ENCODE peak calls at places on chromosomes 4 and X, in five cellular contexts. Q, O, A, Y and V are unnamed samples.

GRCh38 chr4:15888515-15888914 is 50.0 kb downstream of the FGFBP1 start:
- DNase-seq in Q (no peak), O (no peak), A (no peak), Y (no peak), V (no peak)

GRCh38 chr4:104879367-104879766 is 267.3 kb upstream of the TET2 start:
- DNase-seq in Q (no peak), O (no peak), A (peak), Y (no peak), V (no peak)

GRCh38 chr4:8270418-8270771 is 841 bp downstream of the HTRA3 start:
- DNase-seq in Q (no peak), O (no peak), A (no peak), Y (no peak), V (no peak)

GRCh38 chrX:72306851-72307645 is 1.3 kb upstream of the CITED1 start:
- DNase-seq in Q (peak), O (peak), A (peak), Y (no peak), V (peak)

GRCh38 chr4:114349543-114350175 is 248.9 kb upstream of the UGT8 start:
- DNase-seq in Q (no peak), O (peak), A (peak), Y (no peak), V (no peak)

GRCh38 chr4:16609170-16609758 is 289.2 kb downstream of the LDB2 start:
- DNase-seq in Q (no peak), O (no peak), A (no peak), Y (no peak), V (no peak)

GRCh38 chrX:106341823-106342222 is 173.7 kb downstream of the PWWP3B start:
- DNase-seq in Q (no peak), O (peak), A (no peak), Y (no peak), V (no peak)

GRCh38 chr4:170109586-170110289 is 20.0 kb upstream of the AADAT start:
- DNase-seq in Q (no peak), O (no peak), A (peak), Y (no peak), V (no peak)

GRCh38 chrX:10569946-10570345 is 50.4 kb downstream of the MID1 start:
- DNase-seq in Q (no peak), O (no peak), A (no peak), Y (no peak), V (no peak)

GRCh38 chr4:163748474-163748873 is 254.0 kb downstream of the TMA16 start:
- DNase-seq in Q (no peak), O (peak), A (no peak), Y (no peak), V (no peak)

GRCh38 chrX:110341189-110342035 is 17.2 kb upstream of the RTL9 start:
- DNase-seq in Q (no peak), O (peak), A (peak), Y (no peak), V (no peak)

GRCh38 chr4:577499-578450 is 1.7 kb upstream of the TMEM271 start:
- DNase-seq in Q (no peak), O (no peak), A (no peak), Y (no peak), V (no peak)

GRCh38 chr4:125750827-125751466 is 436.2 kb downstream of the FAT4 start:
- DNase-seq in Q (peak), O (peak), A (peak), Y (no peak), V (no peak)

GRCh38 chr4:132540268-132540667 is 608.8 kb upstream of the PCDH10 start:
- DNase-seq in Q (no peak), O (no peak), A (no peak), Y (no peak), V (no peak)

GRCh38 chr4:163493643-163494359 is 689 bp upstream of the TMA16 start:
- DNase-seq in Q (no peak), O (peak), A (no peak), Y (no peak), V (no peak)

GRCh38 chr4:180832086-180832485 is 1411.1 kb upstream of the TENM3 start:
- DNase-seq in Q (no peak), O (peak), A (no peak), Y (no peak), V (no peak)

GRCh38 chrX:9912341-9912740 is 54.8 kb upstream of the CLDN34 start:
- DNase-seq in Q (no peak), O (no peak), A (no peak), Y (no peak), V (no peak)

GRCh38 chrX:19849433-19850190 is 37.8 kb downstream of the SH3KBP1 start:
- DNase-seq in Q (no peak), O (no peak), A (no peak), Y (no peak), V (no peak)

GRCh38 chr4:20313237-20314030 is 61.7 kb downstream of the SLIT2 start:
- DNase-seq in Q (peak), O (no peak), A (no peak), Y (no peak), V (no peak)

GRCh38 chrX:22037225-22037624 is 5.1 kb downstream of the PHEX start:
- DNase-seq in Q (no peak), O (no peak), A (no peak), Y (no peak), V (no peak)

GRCh38 chrX:154711264-154711663 is 39.6 kb downstream of the GAB3 start:
- DNase-seq in Q (no peak), O (no peak), A (no peak), Y (no peak), V (no peak)

GRCh38 chrX:41236629-41237028 is 97.3 kb upstream of the DDX3X start:
- DNase-seq in Q (no peak), O (no peak), A (no peak), Y (no peak), V (no peak)